ENCODE peak calls at places on chromosomes 1 and 21, in ten cellular contexts. H is GM23338, Q is prostate gland, B is fibroblast of the aortic adventitia, T is cardiac muscle cell, S is colonic mucosa, A is AG04450, J is transverse colon, E is endodermal cell, K is HFFc6. F is an unnamed sample.

GRCh38 chr1:67542747-67543146 is 112.5 kb upstream of the SERBP1 start:
- DNase-seq in H (no peak), Q (no peak), B (no peak), T (no peak), S (no peak), A (no peak), J (no peak), E (no peak), K (no peak), F (no peak)

GRCh38 chr1:86773331-86774288 is 69.2 kb downstream of the SH3GLB1 start:
- DNase-seq in H (no peak), Q (no peak), B (peak), T (no peak), S (no peak), A (no peak), J (no peak), E (no peak), K (no peak), F (no peak)

GRCh38 chr1:24805534-24806301 is 60.5 kb downstream of the CLIC4 start:
- DNase-seq in H (no peak), Q (no peak), B (peak), T (no peak), S (no peak), A (peak), J (no peak), E (no peak), K (peak), F (no peak)

GRCh38 chr21:37073417-37074194 is 552 bp downstream of the TTC3 start:
- DNase-seq in H (no peak), Q (peak), B (peak), T (peak), S (peak), A (no peak), J (peak), E (no peak), K (no peak), F (no peak)

GRCh38 chr1:204733289-204733688 is 47.8 kb upstream of the LRRN2 start:
- DNase-seq in H (no peak), Q (no peak), B (no peak), T (no peak), S (peak), A (no peak), J (no peak), E (no peak), K (no peak), F (no peak)

GRCh38 chr1:187655163-187655562 is 826.4 kb downstream of the PLA2G4A start:
- DNase-seq in H (no peak), Q (no peak), B (peak), T (no peak), S (no peak), A (no peak), J (no peak), E (no peak), K (no peak), F (no peak)

GRCh38 chr1:184890539-184890973 is 83.8 kb downstream of the NIBAN1 start:
- DNase-seq in H (no peak), Q (no peak), B (peak), T (peak), S (no peak), A (no peak), J (no peak), E (no peak), K (peak), F (no peak)

GRCh38 chr1:235821361-235821981 is 45.2 kb downstream of the LYST start:
- DNase-seq in H (no peak), Q (no peak), B (peak), T (no peak), S (no peak), A (peak), J (no peak), E (no peak), K (peak), F (no peak)

GRCh38 chr1:28369225-28369517 is 369 bp upstream of the PHACTR4 start:
- DNase-seq in H (no peak), Q (no peak), B (no peak), T (no peak), S (no peak), A (no peak), J (no peak), E (no peak), K (no peak), F (no peak)

GRCh38 chr21:36323032-36323431 is 3.0 kb downstream of the MORC3 start:
- DNase-seq in H (no peak), Q (no peak), B (peak), T (no peak), S (no peak), A (no peak), J (no peak), E (no peak), K (no peak), F (no peak)

GRCh38 chr1:177239792-177240191 is 69.0 kb downstream of the BRINP2 start:
- DNase-seq in H (no peak), Q (no peak), B (no peak), T (no peak), S (no peak), A (no peak), J (no peak), E (no peak), K (no peak), F (no peak)

GRCh38 chr1:170808229-170808870 is 127.0 kb upstream of the MROH9 start:
- DNase-seq in H (no peak), Q (no peak), B (no peak), T (no peak), S (no peak), A (no peak), J (no peak), E (no peak), K (no peak), F (no peak)

GRCh38 chr1:213123532-213123931 is 72.5 kb downstream of the RPS6KC1 start:
- DNase-seq in H (no peak), Q (no peak), B (peak), T (no peak), S (no peak), A (peak), J (no peak), E (no peak), K (peak), F (no peak)

GRCh38 chr1:170853302-170853701 is 82.0 kb upstream of the MROH9 start:
- DNase-seq in H (no peak), Q (no peak), B (no peak), T (no peak), S (no peak), A (no peak), J (no peak), E (no peak), K (no peak), F (no peak)

GRCh38 chr21:46537026-46537425 is 67.9 kb downstream of the S100B start:
- DNase-seq in H (no peak), Q (no peak), B (no peak), T (no peak), S (no peak), A (no peak), J (no peak), E (no peak), K (no peak), F (no peak)

GRCh38 chr1:55466921-55467320 is 251.8 kb upstream of the USP24 start:
- DNase-seq in H (no peak), Q (no peak), B (peak), T (no peak), S (no peak), A (no peak), J (no peak), E (no peak), K (no peak), F (no peak)
- TF ChIP-seq CTCF in H (no peak), Q (no peak), B (peak), T (no peak), S (no peak), A (no peak), J (no peak), E (no peak), K (no peak), F (no peak)

GRCh38 chr1:31482478-31483011 is 69.5 kb downstream of the SERINC2 start:
- DNase-seq in H (no peak), Q (no peak), B (no peak), T (no peak), S (peak), A (no peak), J (no peak), E (no peak), K (no peak), F (no peak)
- TF ChIP-seq CTCF in H (no peak), Q (no peak), B (no peak), T (no peak), S (no peak), A (no peak), J (no peak), E (no peak), K (no peak), F (no peak)

DNA sequence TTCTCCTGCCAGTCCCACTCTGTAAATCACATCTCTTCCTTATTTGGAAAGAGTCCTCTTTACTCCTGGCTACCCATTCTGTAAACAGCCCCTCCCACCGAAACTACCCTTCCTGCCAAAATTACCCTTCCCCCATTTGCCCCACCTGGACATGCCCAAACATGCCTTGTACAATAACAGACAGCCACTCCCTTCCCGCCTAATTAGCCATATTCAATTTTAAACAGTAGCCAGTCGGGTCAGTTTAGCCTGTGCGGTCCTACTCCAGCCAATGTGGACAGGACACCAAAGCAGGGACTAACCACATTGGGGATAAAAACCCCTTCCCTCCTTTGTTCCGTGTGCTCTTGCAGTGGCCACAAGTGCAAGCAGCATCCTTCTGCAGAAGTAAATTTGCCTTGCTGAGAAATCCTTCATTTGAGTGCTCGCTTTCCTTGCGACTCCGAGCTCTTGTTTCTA is 56.3 kb upstream of the MAP10 start:
- DNase-seq in H (no peak), Q (no peak), B (no peak), T (no peak), S (no peak), A (no peak), J (no peak), E (peak), K (no peak), F (no peak)
- TF ChIP-seq CTCF in H (no peak), Q (no peak), B (no peak), T (no peak), S (no peak), A (no peak), J (no peak), E (no peak), K (no peak), F (no peak)

DNA sequence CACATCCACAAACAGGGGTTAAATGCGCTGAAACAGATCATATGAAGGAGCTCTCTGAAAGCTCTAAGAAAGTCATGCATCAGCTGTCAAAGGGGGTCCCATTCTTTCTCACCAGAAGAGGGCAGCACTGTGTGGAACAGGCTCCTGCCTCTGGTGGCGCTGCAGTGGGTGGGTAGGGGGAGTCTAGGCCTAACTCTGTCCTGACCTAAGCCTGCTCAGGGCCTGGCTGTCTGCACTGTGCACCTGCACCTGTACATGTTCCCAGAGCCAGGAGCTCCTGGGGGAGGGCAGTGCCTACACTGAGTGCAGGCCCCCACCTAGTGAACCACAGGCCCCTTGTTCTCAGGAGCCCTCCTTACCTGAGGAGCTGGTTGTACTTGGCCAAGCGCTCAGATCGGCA is 16.0 kb downstream of the ENO1 start:
- DNase-seq in H (peak), Q (no peak), B (no peak), T (no peak), S (no peak), A (no peak), J (no peak), E (peak), K (no peak), F (peak)
- TF ChIP-seq CTCF in H (peak), Q (peak), B (peak), T (peak), S (peak), A (peak), J (no peak), E (peak), K (peak), F (peak)

F was measured in neural crest cell.